ENCODE peak calls at places on chromosomes 13 and 19, in eight cellular contexts. R, X, A, U, V, E, F and N are unnamed samples.

GRCh38 chr13:89746554-89746953 is 1600.9 kb upstream of the MIR17HG start:
- DNase-seq in R (no peak), E (no peak), U (peak), X (peak), F (no peak), A (no peak), V (no peak), N (no peak)

GRCh38 chr19:2552859-2553258 is 76.9 kb downstream of the GADD45B start:
- DNase-seq in A (peak), X (no peak), F (no peak), R (no peak), E (peak), U (no peak), V (no peak), N (no peak)

GRCh38 chr19:34925278-34925855 is 1.3 kb upstream of the ZNF30 start:
- DNase-seq in U (no peak), E (no peak), A (no peak), X (no peak), R (peak), F (no peak), V (peak), N (no peak)

GRCh38 chr19:6540918-6541689 is 10.3 kb downstream of the TNFSF9 start:
- DNase-seq in V (no peak), E (no peak), R (peak), F (no peak), A (no peak), X (no peak), U (no peak), N (no peak)

GRCh38 chr19:5826531-5827341 is 12.8 kb downstream of the FUT6 start:
- DNase-seq in X (peak), R (peak), A (peak), F (peak), E (peak), V (peak), U (peak), N (no peak)

GRCh38 chr13:50080158-50080855 is 65.1 kb downstream of the KCNRG start:
- DNase-seq in X (peak), E (no peak), U (peak), F (peak), R (no peak), A (no peak), V (no peak), N (no peak)

GRCh38 chr19:48102870-48103751 is 7.5 kb downstream of the PLA2G4C start:
- DNase-seq in E (no peak), A (no peak), V (no peak), U (peak), R (no peak), F (peak), X (peak), N (no peak)

GRCh38 chr19:28486934-28487333 is 726.0 kb downstream of the UQCRFS1 start:
- DNase-seq in X (no peak), A (no peak), U (no peak), E (no peak), R (no peak), V (no peak), F (no peak), N (no peak)

GRCh38 chr13:103931885-103932284 is 865.7 kb upstream of the SLC10A2 start:
- DNase-seq in R (no peak), F (no peak), E (no peak), X (no peak), V (no peak), U (no peak), A (no peak), N (no peak)

GRCh38 chr19:48346161-48346560 is 17.6 kb downstream of the TMEM143 start:
- DNase-seq in A (no peak), V (no peak), R (no peak), F (no peak), X (no peak), E (no peak), U (no peak), N (no peak)

GRCh38 chr19:55189424-55189823 is 9.3 kb upstream of the SYT5 start:
- DNase-seq in X (no peak), V (no peak), U (no peak), R (peak), A (peak), E (no peak), F (peak), N (peak)

GRCh38 chr19:31253816-31254551 is 95.3 kb downstream of the TSHZ3 start:
- DNase-seq in V (no peak), R (no peak), U (no peak), A (no peak), E (no peak), X (no peak), F (no peak), N (no peak)

GRCh38 chr19:45451181-45451849 is 16.5 kb upstream of the FOSB start:
- DNase-seq in R (no peak), A (no peak), V (no peak), F (peak), E (peak), X (peak), U (no peak), N (no peak)

GRCh38 chr13:47110833-47111240 is 214.0 kb upstream of the HTR2A start:
- DNase-seq in X (no peak), A (no peak), V (no peak), F (no peak), E (no peak), R (no peak), U (no peak), N (no peak)

GRCh38 chr13:47111499-47111898 is 214.6 kb upstream of the HTR2A start:
- DNase-seq in E (no peak), R (no peak), V (no peak), U (no peak), X (no peak), F (no peak), A (no peak), N (no peak)

GRCh38 chr13:47114030-47114429 is 217.2 kb upstream of the HTR2A start:
- DNase-seq in V (no peak), R (no peak), X (no peak), E (no peak), A (no peak), U (peak), F (peak), N (peak)

GRCh38 chr13:47112900-47113299 is 216.0 kb upstream of the HTR2A start:
- DNase-seq in R (no peak), F (peak), V (no peak), E (no peak), U (no peak), A (no peak), X (no peak), N (no peak)

DNA sequence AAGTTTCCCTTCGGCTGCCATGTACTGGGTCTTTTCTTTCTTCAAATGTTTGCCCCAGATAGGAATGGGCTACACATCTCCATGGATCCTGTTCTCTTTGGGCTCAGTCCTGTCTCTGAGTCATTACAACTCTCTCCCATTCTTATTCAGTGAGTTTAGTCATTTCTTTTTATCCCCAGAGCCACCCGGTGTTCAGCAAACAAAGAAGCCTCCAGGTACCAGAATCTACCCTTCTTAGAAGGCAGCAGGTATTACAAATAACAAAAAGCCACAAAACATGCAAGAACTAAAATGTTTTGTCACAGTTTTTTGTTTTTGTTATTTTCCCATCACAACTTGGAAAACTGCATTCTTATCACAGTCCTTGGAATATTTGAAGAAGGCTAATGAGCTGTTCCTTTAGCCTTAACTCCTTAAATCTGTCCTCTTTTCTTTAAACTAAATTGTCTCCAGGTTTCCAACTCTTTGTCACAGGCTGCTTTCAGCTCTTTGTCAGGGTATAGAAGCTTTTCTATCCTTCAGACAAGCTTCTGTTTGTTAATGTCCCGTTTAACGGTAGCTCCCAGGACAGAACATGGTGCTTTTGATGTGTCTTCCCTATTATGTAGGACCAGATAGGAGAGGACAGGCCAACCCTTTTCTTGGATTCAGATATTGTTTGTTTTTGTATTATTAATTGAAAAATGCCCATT is 215.5 kb upstream of the HTR2A start:
- DNase-seq in X (peak), U (peak), F (peak), E (no peak), V (no peak), A (no peak), R (no peak), N (no peak)
- H3K4me3 ChIP-seq in X (no peak), U (no peak), F (no peak), E (no peak), V (no peak), A (no peak), R (no peak), N (no peak)

DNA sequence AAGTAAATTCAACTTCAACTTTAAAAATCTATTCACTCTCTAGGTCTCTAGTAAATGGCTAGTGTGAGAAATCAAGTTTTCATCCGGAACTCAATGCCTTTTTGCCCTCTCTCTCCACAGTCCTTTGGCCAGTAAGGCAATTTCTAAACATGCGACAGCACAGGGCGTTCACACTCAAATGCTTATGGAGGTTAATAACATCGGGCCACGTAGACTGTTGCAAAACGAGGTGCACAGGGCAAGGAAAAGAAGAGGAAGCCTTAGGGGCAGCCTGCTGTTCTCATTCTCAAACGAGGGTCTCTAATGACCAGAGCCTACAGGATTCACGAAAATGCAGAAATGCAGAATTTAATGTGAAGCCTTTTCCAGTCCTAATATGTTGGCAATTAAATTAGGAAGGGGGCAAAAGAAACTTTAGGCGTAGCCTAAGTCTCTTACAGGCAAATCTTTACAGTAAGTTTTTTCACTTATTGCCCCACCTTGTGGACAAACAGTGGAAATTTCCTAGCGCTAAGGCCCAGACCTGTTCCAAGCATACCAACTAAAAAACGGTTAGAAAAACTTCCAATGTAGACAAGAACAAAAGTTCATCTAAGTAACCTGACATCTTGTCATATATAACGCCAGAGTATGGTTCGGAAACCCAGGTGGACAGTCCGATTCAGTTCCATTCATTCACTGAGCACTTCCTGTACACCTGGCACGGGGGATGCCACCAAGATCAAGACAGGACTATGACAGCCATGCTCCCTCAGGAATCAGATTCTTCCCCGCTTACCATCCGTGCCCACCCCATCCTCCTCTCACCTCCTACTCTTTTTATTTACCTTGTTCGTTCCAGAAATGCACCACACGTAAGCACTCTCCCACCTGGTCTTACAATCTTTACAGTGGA is 5.1 kb downstream of the ZAR1L start:
- DNase-seq in X (peak), V (no peak), U (peak), A (no peak), E (no peak), F (peak), R (no peak), N (no peak)
- H3K4me3 ChIP-seq in X (no peak), V (peak), U (no peak), A (peak), E (no peak), F (no peak), R (peak), N (no peak)

DNA sequence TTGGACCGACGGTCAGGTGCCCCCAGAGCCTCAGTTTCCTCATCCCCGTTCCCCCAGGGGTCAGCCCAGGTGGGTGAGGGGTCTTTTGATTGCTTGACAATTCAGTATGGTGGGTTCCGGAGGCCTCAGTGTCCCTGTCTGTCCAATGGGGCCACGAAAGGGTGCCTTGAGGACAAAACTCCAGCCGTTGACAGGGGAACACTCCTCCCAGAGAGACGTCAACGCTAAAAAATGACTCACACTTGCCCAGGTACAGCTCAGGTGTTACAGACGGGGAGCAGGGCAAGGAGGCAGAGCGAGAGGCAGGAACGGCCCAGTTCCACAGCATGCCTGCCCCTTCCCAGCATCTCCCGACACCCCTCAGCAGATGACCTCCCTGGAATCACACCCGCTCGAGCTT is 1.8 kb downstream of the TNFAIP8L1 start:
- DNase-seq in V (no peak), E (no peak), F (no peak), A (no peak), R (no peak), U (no peak), X (no peak), N (no peak)
- H3K4me3 ChIP-seq in V (peak), E (no peak), F (no peak), A (peak), R (peak), U (no peak), X (no peak), N (no peak)

GRCh38 chr19:46603752-46604241 is 2.7 kb downstream of the CALM3 start:
- DNase-seq in E (no peak), V (no peak), A (no peak), F (peak), U (no peak), X (no peak), R (peak), N (no peak)
- H3K4me3 ChIP-seq in E (no peak), V (no peak), A (peak), F (peak), U (no peak), X (no peak), R (peak), N (peak)

GRCh38 chr19:9939301-9939913 is 3.1 kb upstream of the OLFM2 start:
- DNase-seq in R (no peak), X (peak), F (peak), A (no peak), E (no peak), V (no peak), U (peak), N (no peak)

GRCh38 chr19:9937001-9937411 is 691 bp upstream of the OLFM2 start:
- DNase-seq in U (peak), A (no peak), F (no peak), E (no peak), V (no peak), X (peak), R (no peak), N (no peak)

GRCh38 chr19:9935409-9936062 is 779 bp downstream of the OLFM2 start:
- DNase-seq in F (no peak), X (peak), E (no peak), A (no peak), V (no peak), U (peak), R (no peak), N (no peak)

GRCh38 chr19:9934132-9934950 is 2.0 kb downstream of the OLFM2 start:
- DNase-seq in F (peak), V (peak), R (peak), U (peak), X (peak), E (peak), A (peak), N (no peak)

DNA sequence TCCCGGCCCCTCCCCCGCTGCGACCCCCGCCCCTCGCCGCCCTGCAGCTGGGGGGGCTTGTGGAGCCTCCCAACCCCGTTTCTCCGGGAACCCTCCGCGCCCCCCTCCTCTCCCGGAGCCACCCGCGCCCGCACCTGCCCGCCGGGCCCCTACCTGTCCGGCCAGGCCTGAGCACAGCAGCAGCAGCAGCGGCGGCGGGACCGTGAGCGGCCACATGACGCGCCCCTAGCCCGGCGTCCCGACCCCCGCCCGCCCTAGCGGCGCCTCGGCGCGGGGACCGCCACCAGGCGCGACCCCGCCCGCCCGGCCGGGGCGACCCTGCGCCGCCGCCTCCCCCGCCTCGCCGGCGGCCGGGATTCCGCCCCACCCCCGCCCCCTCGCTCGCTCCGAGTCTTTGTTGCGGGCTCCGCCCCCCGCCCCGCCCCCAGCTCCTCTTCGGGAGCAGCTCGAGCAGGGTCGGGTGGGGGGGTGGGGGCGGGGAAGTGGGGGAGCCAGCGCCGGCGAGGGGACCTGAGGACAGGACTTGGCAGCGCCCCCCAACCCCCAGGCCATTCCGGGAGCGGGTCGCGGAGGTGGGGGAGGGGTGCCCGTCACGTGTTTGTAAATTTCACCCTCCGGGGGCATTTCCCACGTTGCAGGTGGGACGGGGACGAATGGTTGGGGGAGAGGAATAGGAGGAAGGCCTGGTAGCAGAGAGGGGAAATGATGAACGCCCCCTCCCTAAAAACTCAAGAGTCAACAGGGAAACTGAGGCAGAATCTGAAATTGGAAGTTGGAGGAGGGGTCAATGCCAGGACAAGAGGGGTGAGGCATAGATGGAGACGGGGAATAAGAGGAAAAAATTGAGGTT is at the start of gene OLFM2:
- DNase-seq in X (peak), F (no peak), A (peak), U (peak), E (no peak), R (no peak), V (peak), N (no peak)
- H3K4me3 ChIP-seq in X (peak), F (peak), A (peak), U (peak), E (no peak), R (peak), V (peak), N (peak)

DNA sequence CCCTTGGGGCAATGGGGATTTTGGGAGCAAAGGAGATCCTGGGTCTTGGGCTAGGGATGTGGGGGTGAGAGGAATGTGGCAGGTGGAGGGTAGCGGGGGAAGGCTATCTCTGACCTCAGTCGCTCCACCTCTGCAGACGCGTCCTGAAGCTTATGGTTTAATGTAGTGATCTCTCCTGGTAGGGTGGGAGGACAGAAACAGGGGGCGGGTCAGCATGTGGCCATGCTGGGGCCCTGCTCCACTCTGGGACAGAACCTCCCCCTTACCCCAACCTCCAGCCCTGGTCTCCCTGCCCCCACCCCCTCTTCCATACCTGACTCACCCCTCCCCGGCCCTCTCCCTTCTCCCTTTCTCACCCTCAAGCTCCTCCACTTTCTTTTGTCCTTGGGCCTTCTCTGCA is 1.4 kb downstream of the BST2 start:
- DNase-seq in F (no peak), V (no peak), U (no peak), A (no peak), E (no peak), R (no peak), X (peak), N (no peak)
- H3K4me3 ChIP-seq in F (no peak), V (peak), U (peak), A (peak), E (peak), R (peak), X (peak), N (no peak)

GRCh38 chr19:51460164-51460992 is 2.1 kb upstream of the SIGLEC8 start:
- DNase-seq in U (peak), V (no peak), F (peak), E (no peak), X (peak), R (no peak), A (no peak), N (no peak)

GRCh38 chr19:51458899-51459592 is 792 bp upstream of the SIGLEC8 start:
- DNase-seq in U (no peak), E (no peak), X (no peak), A (no peak), V (no peak), R (no peak), F (no peak), N (no peak)

GRCh38 chr19:51461723-51462161 is 3.5 kb upstream of the SIGLEC8 start:
- DNase-seq in X (no peak), E (no peak), R (no peak), U (no peak), V (no peak), A (no peak), F (no peak), N (no peak)

GRCh38 chr19:51462681-51463080 is 4.4 kb upstream of the SIGLEC8 start:
- DNase-seq in R (no peak), X (no peak), U (no peak), A (no peak), E (no peak), V (no peak), F (no peak), N (no peak)

DNA sequence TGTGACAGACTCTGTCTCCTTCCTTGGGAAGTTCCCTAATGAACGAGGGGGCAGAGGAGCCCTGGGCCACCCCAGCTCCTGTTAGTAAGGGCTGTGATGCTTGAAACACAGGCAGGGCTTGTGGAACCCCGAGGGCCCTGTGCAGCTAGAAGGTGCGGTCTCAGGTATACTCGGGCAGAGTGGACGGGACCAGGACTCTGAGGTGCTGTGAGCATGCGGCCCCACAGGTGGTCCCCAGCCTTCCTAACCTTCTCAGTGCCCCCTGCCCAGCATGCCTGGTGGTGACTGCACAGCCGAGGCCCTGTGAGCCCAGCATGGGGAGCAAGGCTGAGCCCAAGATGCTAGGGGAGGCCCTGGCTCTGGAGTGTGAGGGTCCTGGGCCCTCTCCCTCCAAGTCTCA is 4.0 kb upstream of the SIGLEC8 start:
- DNase-seq in F (no peak), V (no peak), R (no peak), E (no peak), U (no peak), A (no peak), X (no peak), N (no peak)
- H3K4me3 ChIP-seq in F (no peak), V (no peak), R (no peak), E (no peak), U (no peak), A (no peak), X (no peak), N (no peak)

GRCh38 chr19:36266375-36266961 is 51.6 kb downstream of the ZNF146 start:
- DNase-seq in U (no peak), A (peak), E (no peak), X (no peak), V (no peak), F (no peak), R (no peak), N (no peak)
- H3K4me3 ChIP-seq in U (no peak), A (peak), E (no peak), X (no peak), V (peak), F (no peak), R (no peak), N (no peak)